ENCODE peak calls at places on chromosome 10, in eight cellular contexts. L is NCI-H69; H is CD8-positive, alpha-beta memory T cell; U is stimulated activated CD4-positive, alpha-beta T cell treated with anti-CD3 and anti-CD28 coated beads, Interleukin-2, amount 100 ng/mL, for 48 hours; P is amniotic epithelial cell; T is ACHN; O is choroid plexus epithelial cell; J is NCI-H446. M is an unnamed sample.

GRCh38 chr10:69807122-69807521 is 5.4 kb downstream of the COL13A1 start:
- DNase-seq in L (no peak), H (no peak), U (no peak), P (peak), T (peak), O (peak), J (no peak), M (peak)

GRCh38 chr10:7819126-7819470 is 793 bp downstream of the TAF3 start:
- DNase-seq in L (peak), H (peak), U (peak), P (peak), T (peak), O (peak), J (no peak), M (peak)

GRCh38 chr10:96758423-96758822 is 38.1 kb upstream of the PIK3AP1 start:
- DNase-seq in L (no peak), H (no peak), U (no peak), P (no peak), T (no peak), O (no peak), J (no peak), M (no peak)

GRCh38 chr10:31319602-31320178 is 674 bp downstream of the ZEB1 start:
- DNase-seq in L (peak), H (no peak), U (no peak), P (no peak), T (no peak), O (peak), J (peak), M (peak)

GRCh38 chr10:95242581-95243317 is 48.1 kb downstream of the PDLIM1 start:
- DNase-seq in L (peak), H (no peak), U (peak), P (peak), T (peak), O (peak), J (peak), M (peak)

GRCh38 chr10:29634105-29634504 is 666 bp downstream of the SVIL start:
- DNase-seq in L (no peak), H (no peak), U (no peak), P (no peak), T (no peak), O (no peak), J (no peak), M (no peak)

GRCh38 chr10:46293832-46294640 is 7.2 kb downstream of the ANTXRL start:
- DNase-seq in L (no peak), H (no peak), U (no peak), P (no peak), T (peak), O (peak), J (no peak), M (no peak)

GRCh38 chr10:49070701-49071100 is 44.6 kb downstream of the VSTM4 start:
- DNase-seq in L (no peak), H (no peak), U (no peak), P (no peak), T (no peak), O (no peak), J (no peak), M (no peak)

GRCh38 chr10:116719712-116720111 is 22.7 kb downstream of the HSPA12A start:
- DNase-seq in L (no peak), H (no peak), U (no peak), P (peak), T (no peak), O (no peak), J (no peak), M (peak)